ENCODE peak calls at places on chromosomes 2 and 18, in five cellular contexts. Q is trophoblast cell, D is mesenchymal stem cell, M is neuronal stem cell, R is H1. L is an unnamed sample.
A peak's percentile ranks its signal among the peaks of the same experiment; 100 is the strongest.

GRCh38 chr2:234098675-234099195 is 48.2 kb downstream of the SPP2 start:
- DNase-seq in M (no peak), Q (no peak), R (no peak), D (no peak), L (no peak)

GRCh38 chr2:24472416-24472815 is 18.6 kb upstream of the NCOA1 start:
- DNase-seq in Q (no peak), D (no peak), R (no peak), M (no peak), L (no peak)

GRCh38 chr18:30248061-30248460 is 794.5 kb downstream of the DSC3 start:
- DNase-seq in R (no peak), Q (no peak), D (no peak), M (no peak), L (no peak)

GRCh38 chr18:42781298-42781815 is 334.1 kb downstream of the RIT2 start:
- DNase-seq in R (no peak), M (no peak), D (no peak), Q (no peak), L (no peak)

GRCh38 chr2:75563591-75563990 is 2.9 kb upstream of the EVA1A start:
- DNase-seq in D (no peak), M (no peak), R (no peak), Q (no peak), L (no peak)

GRCh38 chr2:188003800-188004199 is 287.9 kb upstream of the GULP1 start:
- DNase-seq in D (no peak), R (no peak), M (no peak), Q (no peak), L (no peak)

GRCh38 chr18:36376361-36376760 is 78.8 kb downstream of the FHOD3 start:
- DNase-seq in D (no peak), Q (no peak), M (no peak), R (no peak), L (no peak)

GRCh38 chr2:26001743-26002341 is 19.5 kb upstream of the KIF3C start:
- DNase-seq in Q (no peak), D (no peak), M (no peak), R (no peak), L (no peak)

GRCh38 chr2:7394195-7394594 is 477.0 kb downstream of the RNF144A start:
- DNase-seq in Q (no peak), D (no peak), R (no peak), M (no peak), L (no peak)

GRCh38 chr2:66840321-66841014 is 405.5 kb downstream of the MEIS1 start:
- DNase-seq in M (no peak), R (no peak), Q (no peak), D (no peak), L (no peak)

GRCh38 chr18:63111549-63112402 is 207.8 kb downstream of the BCL2 start:
- DNase-seq in D (peak; percentile 5), Q (no peak), M (no peak), R (no peak), L (no peak)

GRCh38 chr18:9488535-9488934 is 13.2 kb downstream of the RALBP1 start:
- DNase-seq in R (no peak), M (no peak), Q (no peak), D (no peak), L (no peak)

GRCh38 chr2:203361922-203362321 is 33.7 kb downstream of the ABI2 start:
- DNase-seq in R (no peak), Q (no peak), M (no peak), D (no peak), L (no peak)

GRCh38 chr18:64073956-64074355 is 74.9 kb downstream of the LINC00305 start:
- DNase-seq in Q (no peak), R (no peak), D (no peak), M (no peak), L (no peak)

GRCh38 chr2:138846216-138846821 is 66.1 kb upstream of the NXPH2 start:
- DNase-seq in Q (no peak), R (no peak), M (no peak), D (peak; percentile 17), L (no peak)

GRCh38 chr2:120236296-120236695 is 13.1 kb upstream of the TMEM185B start:
- DNase-seq in R (no peak), D (no peak), M (no peak), Q (no peak), L (no peak)

GRCh38 chr2:18475884-18476283 is 84.6 kb downstream of the RDH14 start:
- DNase-seq in M (no peak), R (no peak), D (no peak), Q (no peak), L (no peak)

GRCh38 chr2:28172114-28172898 is 220.4 kb upstream of the FOSL2 start:
- DNase-seq in M (no peak), R (no peak), D (peak; percentile 16), Q (peak; percentile 37), L (no peak)

GRCh38 chr2:15355386-15355785 is 205.7 kb downstream of the NBAS start:
- DNase-seq in Q (no peak), M (no peak), R (no peak), D (no peak), L (no peak)

GRCh38 chr2:121142452-121142851 is 142.6 kb downstream of the TFCP2L1 start:
- DNase-seq in Q (no peak), R (no peak), M (no peak), D (no peak), L (no peak)

GRCh38 chr2:121776885-121777698 is 21.6 kb downstream of the TSN start:
- DNase-seq in D (no peak), R (no peak), Q (no peak), M (no peak), L (no peak)

GRCh38 chr2:125405816-125406215 is 1250.1 kb upstream of the GYPC start:
- DNase-seq in M (no peak), D (peak; percentile 91), R (no peak), Q (peak; percentile 30), L (no peak)

GRCh38 chr2:8380026-8380425 is 301.8 kb upstream of the ID2 start:
- DNase-seq in D (peak; percentile 24), R (no peak), M (no peak), Q (no peak), L (no peak)

GRCh38 chr2:241095594-241096290 is 6.3 kb downstream of the MTERF4 start:
- DNase-seq in M (no peak), R (no peak), D (no peak), Q (no peak), L (no peak)

GRCh38 chr2:134537702-134538101 is 181.1 kb downstream of the TMEM163 start:
- DNase-seq in M (no peak), Q (no peak), R (no peak), D (no peak), L (no peak)

GRCh38 chr2:65313126-65313953 is 85.7 kb downstream of the ACTR2 start:
- DNase-seq in R (no peak), M (no peak), Q (no peak), D (no peak), L (no peak)

GRCh38 chr2:202169826-202170424 is 68.5 kb downstream of the SUMO1 start:
- DNase-seq in D (no peak), Q (no peak), M (no peak), R (no peak), L (peak; percentile 37)

GRCh38 chr2:81060971-81061370 is 756.4 kb upstream of the LRRTM1 start:
- DNase-seq in R (no peak), M (no peak), D (peak; percentile 24), Q (no peak), L (no peak)

GRCh38 chr2:236604971-236605734 is 35.5 kb downstream of the ACKR3 start:
- DNase-seq in R (no peak), D (no peak), Q (peak; percentile 88), M (no peak), L (no peak)

GRCh38 chr2:236601306-236602202 is 31.9 kb downstream of the ACKR3 start:
- DNase-seq in R (no peak), Q (peak; percentile 96), D (no peak), M (no peak), L (no peak)

GRCh38 chr2:236603361-236604015 is 33.9 kb downstream of the ACKR3 start:
- DNase-seq in R (no peak), Q (no peak), D (no peak), M (no peak), L (no peak)

GRCh38 chr2:236600892-236601291 is 31.3 kb downstream of the ACKR3 start:
- DNase-seq in R (no peak), Q (peak; percentile 95), D (no peak), M (no peak), L (no peak)

DNA sequence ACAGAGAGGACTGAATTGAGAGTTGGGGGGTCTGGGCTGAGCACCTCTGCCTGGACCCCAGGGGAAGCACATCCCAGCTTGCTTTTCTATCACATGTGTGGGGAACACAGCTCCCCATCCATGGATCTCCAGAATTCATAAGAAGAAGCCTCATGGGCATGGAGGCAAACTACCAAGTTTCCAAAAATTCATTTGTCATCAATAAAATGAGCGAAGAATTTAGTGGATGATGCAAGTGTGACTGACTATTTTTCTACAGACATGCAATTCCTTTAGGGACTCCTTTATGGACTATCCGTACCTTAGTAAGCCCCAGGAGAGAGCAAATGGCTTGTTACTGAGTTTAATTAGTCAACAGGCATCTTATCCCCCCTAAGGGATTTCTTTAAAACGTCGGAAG is 33.1 kb downstream of the ACKR3 start:
- DNase-seq in Q (no peak), R (no peak), D (no peak), M (no peak), L (no peak)
- H2BK12ac ChIP-seq in Q (no peak overlapping the region), R (no peak overlapping the region), D (no peak overlapping the region), M (no peak overlapping the region), L (no peak overlapping the region)

DNA sequence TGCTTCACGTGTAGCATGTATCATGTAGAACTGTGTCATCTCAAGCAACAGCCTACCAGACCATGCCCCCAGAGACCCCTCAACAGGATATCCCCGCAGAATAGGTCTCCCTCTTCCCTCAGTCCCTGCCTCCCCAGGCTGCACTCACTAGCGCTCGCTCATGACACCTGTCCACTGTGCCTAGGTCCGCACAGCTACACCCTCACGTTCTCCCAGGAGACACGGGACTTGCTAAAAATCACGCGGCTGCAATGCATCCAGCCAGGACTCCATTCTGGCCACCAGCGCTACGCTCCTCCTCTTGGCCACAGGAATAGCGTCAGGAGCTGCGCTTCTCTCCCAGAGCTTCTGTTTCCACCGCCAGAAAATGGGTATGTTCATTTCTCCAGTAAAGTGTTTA is 2.5 kb downstream of the PXDN start:
- DNase-seq in R (no peak), M (no peak), D (no peak), Q (no peak), L (no peak)
- H2BK12ac ChIP-seq in R (peak overlapping the region; percentile 32), M (no peak overlapping the region), D (peak overlapping the region; percentile 82), Q (no peak overlapping the region), L (no peak overlapping the region)

DNA sequence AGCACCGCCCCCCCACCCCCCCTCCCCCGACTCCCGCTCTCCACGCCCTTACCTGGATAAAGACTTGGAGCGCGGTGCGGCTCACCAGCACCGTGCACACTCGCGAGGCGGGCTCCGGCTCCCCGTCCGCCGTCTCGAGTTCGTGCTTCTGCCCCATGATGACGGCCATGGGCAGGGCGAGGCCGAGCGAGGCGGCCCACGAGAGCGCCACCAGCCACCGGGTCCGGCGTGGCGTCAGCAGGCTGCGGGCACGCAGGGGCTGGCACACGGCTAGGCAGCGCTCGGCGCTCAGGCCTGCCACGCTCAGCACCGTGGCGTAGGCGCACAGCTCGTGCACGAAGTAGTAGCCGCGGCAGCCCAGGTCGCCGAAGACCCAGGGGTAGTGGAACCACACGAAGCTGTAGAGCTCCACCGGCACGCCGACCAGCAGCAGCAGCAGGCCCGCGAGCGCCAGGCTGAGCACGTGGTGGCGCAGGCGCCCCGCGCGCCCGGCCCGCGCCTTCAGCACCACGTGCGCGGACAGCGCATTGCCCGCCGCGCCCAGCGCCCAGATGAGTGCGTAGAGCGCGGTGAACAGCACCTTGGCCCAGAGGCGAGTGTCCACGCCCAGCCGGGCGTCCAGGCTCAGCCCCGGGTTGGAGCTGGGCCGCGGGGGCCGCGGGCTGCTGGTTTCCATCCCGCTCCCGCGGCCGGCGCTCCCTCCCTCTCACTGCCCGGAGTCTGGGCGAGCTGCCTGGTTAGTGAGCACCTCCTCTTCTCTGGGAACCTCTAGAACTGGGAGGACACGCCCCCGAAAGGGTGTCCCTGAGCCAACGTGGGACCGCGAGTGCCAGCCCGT is at the start of gene NTSR2:
- DNase-seq in M (peak; percentile 73), Q (peak; percentile 42), R (peak; percentile 65), D (peak; percentile 54), L (peak; percentile 89)
- H2BK12ac ChIP-seq in M (no peak within 1 kb of the TSS), Q (no peak within 1 kb of the TSS), R (peak within 1 kb of the TSS; percentile 68), D (no peak within 1 kb of the TSS), L (no peak within 1 kb of the TSS)

GRCh38 chr18:77129150-77129551 is 3.4 kb downstream of the MBP start:
- DNase-seq in D (peak; percentile 78), M (no peak), Q (no peak), R (no peak), L (no peak)
- H2BK12ac ChIP-seq in D (peak overlapping the region; percentile 19), M (no peak overlapping the region), Q (no peak overlapping the region), R (no peak overlapping the region), L (no peak overlapping the region)

L was measured in H9.